ENCODE peak calls at places on chromosomes 5 and 9, in four cellular contexts. One of them, this sample, is unnamed.

GRCh38 chr9:136154943-136155342 is 36.3 kb upstream of the TMEM250 start:
- DNase-seq in H1: no peak
- DNase-seq in K562: no peak
- DNase-seq in SK-N-SH: no peak
- DNase-seq in this sample: no peak

GRCh38 chr5:111563041-111563822 is 50.9 kb upstream of the STARD4 start:
- DNase-seq in K562: no peak
- DNase-seq in SK-N-SH: no peak
- DNase-seq in H1: no peak
- DNase-seq in this sample: no peak

GRCh38 chr5:12023614-12024241 is 119.5 kb upstream of the CTNND2 start:
- DNase-seq in H1: no peak
- DNase-seq in SK-N-SH: peak; percentile 6
- DNase-seq in K562: no peak
- DNase-seq in this sample: peak; percentile 66

GRCh38 chr5:78534148-78535009 is 114.2 kb downstream of the LHFPL2 start:
- DNase-seq in K562: peak; percentile 15
- DNase-seq in SK-N-SH: no peak
- DNase-seq in H1: no peak
- DNase-seq in this sample: no peak

GRCh38 chr5:178160176-178160575 is 6.5 kb upstream of the NHP2 start:
- DNase-seq in SK-N-SH: no peak
- DNase-seq in K562: no peak
- DNase-seq in H1: no peak
- DNase-seq in this sample: no peak

GRCh38 chr9:36764364-36765076 is 191.8 kb downstream of the MELK start:
- DNase-seq in SK-N-SH: no peak
- DNase-seq in H1: no peak
- DNase-seq in K562: no peak
- DNase-seq in this sample: no peak

GRCh38 chr9:129886226-129887174 is 51.2 kb downstream of the USP20 start:
- DNase-seq in SK-N-SH: no peak
- DNase-seq in K562: peak; percentile 63
- DNase-seq in H1: no peak
- DNase-seq in this sample: no peak

GRCh38 chr5:147203208-147203607 is 31.6 kb upstream of the STK32A start:
- DNase-seq in SK-N-SH: no peak
- DNase-seq in H1: no peak
- DNase-seq in K562: no peak
- DNase-seq in this sample: no peak

GRCh38 chr9:85940275-85940831 is 593 bp upstream of the NAA35 start:
- DNase-seq in K562: no peak
- DNase-seq in H1: no peak
- DNase-seq in SK-N-SH: no peak
- DNase-seq in this sample: no peak

GRCh38 chr5:79924936-79925893 is 65.8 kb downstream of the MTX3 start:
- DNase-seq in K562: no peak
- DNase-seq in SK-N-SH: no peak
- DNase-seq in H1: no peak
- DNase-seq in this sample: peak; percentile 13

GRCh38 chr5:56516936-56517521 is 283.9 kb upstream of the ANKRD55 start:
- DNase-seq in K562: no peak
- DNase-seq in H1: no peak
- DNase-seq in SK-N-SH: peak; percentile 49
- DNase-seq in this sample: no peak

GRCh38 chr5:37375091-37375490 is 4.0 kb upstream of the WDR70 start:
- DNase-seq in K562: no peak
- DNase-seq in SK-N-SH: no peak
- DNase-seq in H1: no peak
- DNase-seq in this sample: no peak

GRCh38 chr5:27702339-27702820 is 664.0 kb upstream of the CDH9 start:
- DNase-seq in H1: no peak
- DNase-seq in SK-N-SH: no peak
- DNase-seq in K562: no peak
- DNase-seq in this sample: no peak

GRCh38 chr5:6734243-6734695 is 21.0 kb downstream of the TENT4A start:
- DNase-seq in SK-N-SH: no peak
- DNase-seq in H1: no peak
- DNase-seq in K562: no peak
- DNase-seq in this sample: no peak

GRCh38 chr5:55601209-55601618 is 66.5 kb upstream of the PLPP1 start:
- DNase-seq in K562: no peak
- DNase-seq in H1: peak; percentile 32
- DNase-seq in SK-N-SH: no peak
- DNase-seq in this sample: peak; percentile 68

GRCh38 chr9:26369096-26369495 is 523.5 kb downstream of the CAAP1 start:
- DNase-seq in K562: no peak
- DNase-seq in H1: no peak
- DNase-seq in SK-N-SH: no peak
- DNase-seq in this sample: peak; percentile 11

GRCh38 chr9:96209407-96210031 is 92.5 kb downstream of the HSD17B3 start:
- DNase-seq in H1: no peak
- DNase-seq in K562: no peak
- DNase-seq in SK-N-SH: no peak
- DNase-seq in this sample: no peak

GRCh38 chr9:35470894-35471293 is 19.0 kb upstream of the RUSC2 start:
- DNase-seq in H1: no peak
- DNase-seq in SK-N-SH: no peak
- DNase-seq in K562: no peak
- DNase-seq in this sample: no peak

GRCh38 chr5:151041577-151042268 is 21.3 kb downstream of the GPX3 start:
- DNase-seq in SK-N-SH: no peak
- DNase-seq in H1: no peak
- DNase-seq in K562: no peak
- DNase-seq in this sample: no peak
- TF ChIP-seq JUND in SK-N-SH: no peak
- TF ChIP-seq JUND in H1: no peak
- TF ChIP-seq JUND in K562: no peak
- TF ChIP-seq JUND in this sample: no peak

DNA sequence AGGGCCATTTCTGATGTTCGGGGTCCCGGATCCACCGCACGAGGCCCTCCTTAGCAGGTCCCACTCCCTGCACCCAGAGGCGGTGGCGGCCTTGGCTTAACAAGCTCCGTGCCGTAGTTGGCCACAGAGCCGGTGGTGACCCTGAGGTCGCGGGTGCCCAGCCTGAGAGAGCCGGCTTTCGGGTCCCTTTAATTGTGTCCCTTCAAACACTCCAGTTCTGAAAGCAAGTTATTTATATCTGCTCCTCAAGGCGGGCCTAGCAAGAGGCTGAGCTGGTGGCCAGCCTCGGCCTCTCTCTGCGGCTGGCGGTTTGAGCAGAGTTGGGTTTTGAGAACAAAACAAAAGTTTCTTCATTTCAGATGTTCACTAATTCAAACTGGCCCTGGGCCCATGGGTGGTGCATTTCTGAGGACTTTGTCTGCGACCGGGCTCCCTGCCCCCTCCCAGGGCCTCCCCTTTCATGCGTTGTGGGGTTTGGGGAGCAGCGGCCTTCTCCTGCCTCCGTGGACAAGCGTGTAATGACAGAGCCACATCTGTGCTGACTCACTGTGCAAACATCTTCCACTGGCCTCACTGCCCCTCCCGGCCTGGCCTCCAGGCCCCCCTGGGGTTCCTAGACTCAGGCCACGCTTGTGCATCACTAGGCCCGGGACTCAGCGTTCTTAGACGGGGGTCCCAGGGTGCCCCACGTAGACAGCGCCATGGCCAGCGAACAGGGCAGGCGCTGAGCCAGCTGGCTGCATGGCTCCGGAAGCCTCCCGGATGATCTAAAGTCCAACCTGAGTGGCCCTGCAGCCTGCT is 49.4 kb upstream of the COL5A1 start:
- DNase-seq in SK-N-SH: no peak
- DNase-seq in H1: no peak
- DNase-seq in K562: peak; percentile 54
- DNase-seq in this sample: no peak
- TF ChIP-seq JUND in SK-N-SH: no peak
- TF ChIP-seq JUND in H1: no peak
- TF ChIP-seq JUND in K562: peak; percentile 50
- TF ChIP-seq JUND in this sample: no peak

DNA sequence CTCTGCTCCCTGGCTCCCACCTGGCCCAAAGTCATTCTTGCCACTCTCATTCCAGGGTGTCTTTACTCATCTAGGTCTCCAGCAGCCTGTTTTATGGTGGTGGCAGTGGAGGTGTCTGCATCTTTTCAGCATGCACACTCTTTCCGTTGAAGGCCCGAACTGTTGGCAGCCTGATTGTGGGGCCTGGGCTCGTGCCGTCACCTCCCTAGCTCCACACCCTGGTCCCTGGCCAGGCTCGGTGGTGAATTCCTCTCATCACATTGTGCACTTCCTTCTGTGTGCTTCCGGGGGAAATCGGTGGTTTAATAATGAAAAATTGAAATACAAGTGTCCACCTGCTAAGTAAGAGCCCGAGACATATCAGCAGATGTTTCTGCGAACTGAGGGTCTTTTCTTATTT is 214.3 kb downstream of the TRIO start:
- DNase-seq in H1: peak; percentile 52
- DNase-seq in K562: no peak
- DNase-seq in SK-N-SH: no peak
- DNase-seq in this sample: no peak
- TF ChIP-seq JUND in H1: no peak
- TF ChIP-seq JUND in K562: no peak
- TF ChIP-seq JUND in SK-N-SH: no peak
- TF ChIP-seq JUND in this sample: no peak

DNA sequence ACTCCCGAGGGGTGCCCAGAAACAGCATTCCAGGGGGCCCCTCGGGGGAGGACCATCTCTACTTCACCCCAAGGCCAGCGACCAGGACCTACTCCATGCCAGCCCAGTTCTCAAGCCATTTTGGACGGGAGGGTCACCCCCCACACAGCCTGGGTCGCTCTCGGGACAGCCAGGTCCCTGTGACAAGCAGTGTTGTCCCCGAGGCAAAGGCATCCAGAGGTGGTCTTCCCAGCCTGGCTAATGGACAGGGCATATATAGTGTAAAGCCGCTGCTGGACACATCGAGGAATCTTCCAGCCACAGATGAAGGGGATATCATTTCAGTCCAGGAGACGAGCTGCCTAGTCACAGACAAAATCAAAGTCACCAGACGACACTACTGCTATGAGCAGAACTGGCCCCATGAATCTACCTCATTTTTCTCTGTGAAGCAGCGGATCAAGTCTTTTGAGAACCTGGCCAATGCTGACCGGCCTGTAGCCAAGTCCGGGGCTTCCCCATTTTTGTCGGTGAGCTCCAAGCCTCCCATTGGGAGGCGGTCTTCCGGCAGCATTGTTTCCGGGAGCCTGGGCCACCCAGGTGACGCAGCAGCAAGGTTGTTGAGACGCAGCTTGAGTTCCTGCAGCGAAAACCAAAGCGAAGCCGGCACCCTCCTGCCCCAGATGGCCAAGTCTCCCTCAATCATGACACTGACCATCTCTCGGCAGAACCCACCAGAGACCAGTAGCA is 83.9 kb downstream of the GOLPH3 start:
- DNase-seq in K562: no peak
- DNase-seq in H1: no peak
- DNase-seq in SK-N-SH: no peak
- DNase-seq in this sample: no peak
- TF ChIP-seq JUND in K562: no peak
- TF ChIP-seq JUND in H1: no peak
- TF ChIP-seq JUND in SK-N-SH: no peak
- TF ChIP-seq JUND in this sample: no peak

DNA sequence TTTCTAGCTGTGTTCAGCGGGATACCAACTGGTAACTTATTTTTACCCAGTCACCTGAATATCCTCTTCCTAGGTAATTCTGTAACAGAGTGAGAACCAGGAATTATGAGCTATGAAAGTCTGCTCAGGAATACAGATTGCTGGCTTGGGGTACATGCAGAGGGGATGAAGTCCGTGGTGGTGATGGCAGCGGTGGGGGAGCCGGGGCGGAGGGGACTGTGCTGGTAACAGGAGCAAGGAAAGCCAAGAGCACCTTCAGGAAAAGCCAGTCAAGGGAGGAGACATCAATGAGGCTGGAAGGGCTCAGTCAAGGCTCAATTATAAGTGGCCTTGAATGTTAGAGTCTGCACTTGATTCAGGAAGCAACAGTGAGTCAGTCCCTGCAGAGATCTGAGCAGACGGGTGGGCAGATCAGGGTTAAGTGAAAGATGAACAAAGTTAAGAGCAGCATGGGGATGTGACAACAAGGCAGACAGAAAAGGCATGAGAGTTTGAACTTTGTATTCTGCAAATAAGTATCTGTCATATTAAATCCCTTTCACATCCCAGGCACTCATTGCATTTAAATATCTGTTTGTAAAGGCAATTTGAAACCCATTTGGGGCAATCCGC is 101.3 kb downstream of the TTC39B start:
- DNase-seq in H1: no peak
- DNase-seq in K562: no peak
- DNase-seq in SK-N-SH: no peak
- DNase-seq in this sample: no peak
- TF ChIP-seq JUND in H1: no peak
- TF ChIP-seq JUND in K562: no peak
- TF ChIP-seq JUND in SK-N-SH: no peak
- TF ChIP-seq JUND in this sample: no peak

GRCh38 chr5:10479226-10479721 is 37.6 kb downstream of the ROPN1L start:
- DNase-seq in SK-N-SH: no peak
- DNase-seq in K562: no peak
- DNase-seq in H1: no peak
- DNase-seq in this sample: no peak
- TF ChIP-seq JUND in SK-N-SH: peak; percentile 80
- TF ChIP-seq JUND in K562: no peak
- TF ChIP-seq JUND in H1: no peak
- TF ChIP-seq JUND in this sample: no peak

DNA sequence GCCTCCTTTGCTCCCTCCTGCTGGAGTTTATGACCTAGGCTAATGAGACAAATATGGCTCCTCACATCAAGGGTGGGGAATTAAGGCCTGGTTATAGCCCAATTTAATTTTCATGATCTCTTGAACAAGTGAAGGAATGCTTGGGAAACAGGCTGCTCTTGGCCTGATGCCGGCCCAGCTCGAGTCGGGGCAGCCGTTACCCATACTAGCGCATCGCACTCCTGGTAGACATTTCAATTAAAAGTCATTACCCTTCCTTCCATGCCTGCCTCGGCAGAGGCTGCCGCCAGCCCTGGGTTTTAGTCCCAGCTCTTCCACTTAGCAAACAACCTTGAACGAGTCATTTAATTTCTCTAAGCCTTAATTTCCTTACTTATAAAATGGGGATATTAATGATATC is 425.8 kb downstream of the TMEM38B start:
- DNase-seq in SK-N-SH: no peak
- DNase-seq in K562: no peak
- DNase-seq in H1: no peak
- DNase-seq in this sample: no peak
- TF ChIP-seq JUND in SK-N-SH: no peak
- TF ChIP-seq JUND in K562: no peak
- TF ChIP-seq JUND in H1: no peak
- TF ChIP-seq JUND in this sample: no peak

DNA sequence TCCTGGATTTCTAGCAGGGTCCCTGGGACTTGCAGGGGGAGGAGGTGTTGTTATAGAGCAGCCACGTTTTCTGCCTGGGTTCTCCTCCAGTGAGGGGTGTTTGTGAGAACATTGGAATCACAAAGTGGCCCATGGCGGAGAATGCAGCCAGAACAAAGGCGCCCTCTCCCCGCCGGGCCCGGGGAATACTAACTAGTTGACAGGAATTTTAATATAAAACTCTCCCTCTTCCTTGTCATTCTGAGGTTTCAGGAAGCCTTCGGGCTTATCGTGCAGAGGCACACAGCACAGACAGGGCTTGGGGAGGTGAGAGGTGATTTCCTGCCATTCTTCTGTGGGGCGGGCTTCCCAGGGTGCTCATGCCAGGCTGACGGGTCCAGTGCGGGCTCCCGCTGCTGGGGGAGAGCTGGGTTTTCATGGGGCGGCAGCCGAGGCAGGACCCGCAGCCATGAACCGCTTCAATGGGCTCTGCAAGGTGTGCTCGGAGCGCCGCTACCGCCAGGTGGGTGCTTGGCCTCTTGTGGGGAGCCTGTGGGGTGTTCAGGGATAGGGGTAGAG is 37.7 kb downstream of the RGS3 start:
- DNase-seq in K562: no peak
- DNase-seq in SK-N-SH: no peak
- DNase-seq in H1: peak; percentile 64
- DNase-seq in this sample: no peak
- TF ChIP-seq JUND in K562: no peak
- TF ChIP-seq JUND in SK-N-SH: no peak
- TF ChIP-seq JUND in H1: no peak
- TF ChIP-seq JUND in this sample: no peak

This sample was measured in T47D.